ENCODE peak calls at places on chromosome 9, in seven cellular contexts. M is neuronal stem cell; J is spleen; L is thoracic aorta; D is CD4-positive, alpha-beta memory T cell; U is AG04450; K is uterus. Q is an unnamed sample.

GRCh38 chr9:127903557-127904475 is 4.4 kb upstream of the ST6GALNAC6 start:
- DNase-seq in M (no peak), J (peak; percentile 95), L (no peak), D (peak; percentile 56), U (no peak), K (no peak), Q (no peak)

GRCh38 chr9:91659529-91660294 is 236.1 kb upstream of the NFIL3 start:
- DNase-seq in M (peak; percentile 21), J (no peak), L (no peak), D (no peak), U (peak; percentile 20), K (no peak), Q (no peak)

GRCh38 chr9:71765693-71766092 is 2.6 kb downstream of the CEMIP2 start:
- DNase-seq in M (no peak), J (no peak), L (no peak), D (no peak), U (no peak), K (no peak), Q (no peak)

GRCh38 chr9:93258818-93259489 is 75.0 kb downstream of the WNK2 start:
- DNase-seq in M (no peak), J (peak; percentile 67), L (no peak), D (no peak), U (no peak), K (peak; percentile 6), Q (no peak)

GRCh38 chr9:117800389-117800788 is 96.2 kb downstream of the TLR4 start:
- DNase-seq in M (no peak), J (no peak), L (no peak), D (no peak), U (no peak), K (no peak), Q (no peak)

GRCh38 chr9:123438321-123438720 is 82.3 kb downstream of the CRB2 start:
- DNase-seq in M (peak; percentile 33), J (peak; percentile 28), L (no peak), D (no peak), U (no peak), K (no peak), Q (no peak)

GRCh38 chr9:115254781-115255180 is 136.8 kb upstream of the TNC start:
- DNase-seq in M (no peak), J (no peak), L (no peak), D (no peak), U (no peak), K (no peak), Q (no peak)

GRCh38 chr9:755454-756381 is 85.8 kb upstream of the DMRT1 start:
- DNase-seq in M (no peak), J (no peak), L (no peak), D (no peak), U (peak; percentile 48), K (no peak), Q (no peak)

GRCh38 chr9:29001006-29001405 is 1427.7 kb upstream of the C9orf72 start:
- DNase-seq in M (no peak), J (no peak), L (no peak), D (no peak), U (no peak), K (no peak), Q (no peak)

GRCh38 chr9:19939890-19940289 is 151.1 kb upstream of the SLC24A2 start:
- DNase-seq in M (no peak), J (no peak), L (no peak), D (no peak), U (no peak), K (no peak), Q (no peak)

GRCh38 chr9:136376457-136376856 is 3.0 kb upstream of the CARD9 start:
- DNase-seq in M (no peak), J (no peak), L (no peak), D (no peak), U (no peak), K (no peak), Q (no peak)

GRCh38 chr9:93013856-93014582 is 44.5 kb upstream of the SUSD3 start:
- DNase-seq in M (no peak), J (no peak), L (no peak), D (no peak), U (no peak), K (no peak), Q (no peak)

GRCh38 chr9:37617837-37618236 is 25.4 kb upstream of the TOMM5 start:
- DNase-seq in M (peak; percentile 74), J (no peak), L (no peak), D (no peak), U (no peak), K (no peak), Q (no peak)

GRCh38 chr9:95626341-95626740 is 109.6 kb upstream of the PTCH1 start:
- DNase-seq in M (no peak), J (no peak), L (no peak), D (no peak), U (no peak), K (no peak), Q (no peak)

GRCh38 chr9:116234091-116234490 is 80.5 kb downstream of the PAPPA start:
- DNase-seq in M (no peak), J (no peak), L (no peak), D (no peak), U (peak; percentile 92), K (peak; percentile 26), Q (no peak)

GRCh38 chr9:16100596-16101091 is 547.8 kb downstream of the CCDC171 start:
- DNase-seq in M (no peak), J (no peak), L (no peak), D (no peak), U (no peak), K (peak; percentile 83), Q (peak; percentile 22)

GRCh38 chr9:104906441-104907277 is 21.3 kb downstream of the ABCA1 start:
- DNase-seq in M (no peak), J (no peak), L (peak; percentile 57), D (no peak), U (no peak), K (peak; percentile 33), Q (peak; percentile 63)

GRCh38 chr9:7534211-7534935 is 265.2 kb downstream of the DMAC1 start:
- DNase-seq in M (no peak), J (no peak), L (no peak), D (no peak), U (no peak), K (no peak), Q (no peak)

GRCh38 chr9:93184439-93185221 is 691 bp downstream of the WNK2 start:
- DNase-seq in M (peak; percentile 23), J (no peak), L (no peak), D (peak; percentile 8), U (no peak), K (no peak), Q (no peak)

GRCh38 chr9:6645153-6646027 is at the start of gene GLDC:
- DNase-seq in M (peak; percentile 87), J (peak; percentile 79), L (no peak), D (peak; percentile 44), U (no peak), K (peak; percentile 17), Q (peak; percentile 69)

GRCh38 chr9:32424616-32425015 is 40.2 kb downstream of the ACO1 start:
- DNase-seq in M (no peak), J (no peak), L (no peak), D (no peak), U (no peak), K (no peak), Q (no peak)

GRCh38 chr9:137306546-137307254 is 4.6 kb upstream of the NRARP start:
- DNase-seq in M (no peak), J (peak; percentile 77), L (no peak), D (no peak), U (no peak), K (peak; percentile 19), Q (no peak)

GRCh38 chr9:79115176-79115575 is 456.6 kb upstream of the TLE4 start:
- DNase-seq in M (no peak), J (no peak), L (no peak), D (no peak), U (no peak), K (no peak), Q (no peak)

GRCh38 chr9:83185517-83186192 is 122.7 kb upstream of the RASEF start:
- DNase-seq in M (no peak), J (no peak), L (no peak), D (no peak), U (no peak), K (no peak), Q (no peak)

GRCh38 chr9:117412841-117413240 is 2.0 kb downstream of the ASTN2 start:
- DNase-seq in M (no peak), J (no peak), L (no peak), D (no peak), U (no peak), K (no peak), Q (no peak)

GRCh38 chr9:124780060-124780756 is 3.3 kb downstream of the OLFML2A start:
- DNase-seq in M (no peak), J (peak; percentile 68), L (no peak), D (no peak), U (no peak), K (peak; percentile 51), Q (peak; percentile 23)
- H3K27me3 ChIP-seq in M (peaks cover 33% of the 10 kb centered on the region), J (peaks cover 24% of the 10 kb centered on the region), L (peaks cover 12% of the 10 kb centered on the region), D (peaks cover 14% of the 10 kb centered on the region), U (no peaks in the 10 kb centered on the region), K (no peaks in the 10 kb centered on the region), Q (no peaks in the 10 kb centered on the region)

GRCh38 chr9:100573655-100574260 is 4.1 kb upstream of the CAVIN4 start:
- DNase-seq in M (no peak), J (no peak), L (no peak), D (no peak), U (no peak), K (no peak), Q (no peak)
- H3K27me3 ChIP-seq in M (no peaks in the 10 kb centered on the region), J (no peaks in the 10 kb centered on the region), L (no peaks in the 10 kb centered on the region), D (no peaks in the 10 kb centered on the region), U (no peaks in the 10 kb centered on the region), K (no peaks in the 10 kb centered on the region), Q (no peaks in the 10 kb centered on the region)

GRCh38 chr9:135299651-135300345 is 179.8 kb upstream of the PPP1R26 start:
- DNase-seq in M (no peak), J (peak; percentile 45), L (no peak), D (no peak), U (no peak), K (no peak), Q (no peak)
- H3K27me3 ChIP-seq in M (peaks cover 59% of the 10 kb centered on the region), J (peaks cover 48% of the 10 kb centered on the region), L (no peaks in the 10 kb centered on the region), D (no peaks in the 10 kb centered on the region), U (no peaks in the 10 kb centered on the region), K (no peaks in the 10 kb centered on the region), Q (peaks cover 46% of the 10 kb centered on the region)

GRCh38 chr9:34958411-34958982 is 412 bp downstream of the PHF24 start:
- DNase-seq in M (no peak), J (no peak), L (no peak), D (no peak), U (no peak), K (no peak), Q (no peak)

GRCh38 chr9:34961574-34962480 is 3.7 kb downstream of the PHF24 start:
- DNase-seq in M (no peak), J (no peak), L (no peak), D (no peak), U (peak; percentile 32), K (no peak), Q (no peak)

GRCh38 chr9:34962530-34962929 is 4.4 kb downstream of the PHF24 start:
- DNase-seq in M (no peak), J (no peak), L (no peak), D (no peak), U (no peak), K (no peak), Q (no peak)

GRCh38 chr9:34963577-34963976 is 5.5 kb downstream of the PHF24 start:
- DNase-seq in M (no peak), J (no peak), L (no peak), D (no peak), U (no peak), K (no peak), Q (no peak)

DNA sequence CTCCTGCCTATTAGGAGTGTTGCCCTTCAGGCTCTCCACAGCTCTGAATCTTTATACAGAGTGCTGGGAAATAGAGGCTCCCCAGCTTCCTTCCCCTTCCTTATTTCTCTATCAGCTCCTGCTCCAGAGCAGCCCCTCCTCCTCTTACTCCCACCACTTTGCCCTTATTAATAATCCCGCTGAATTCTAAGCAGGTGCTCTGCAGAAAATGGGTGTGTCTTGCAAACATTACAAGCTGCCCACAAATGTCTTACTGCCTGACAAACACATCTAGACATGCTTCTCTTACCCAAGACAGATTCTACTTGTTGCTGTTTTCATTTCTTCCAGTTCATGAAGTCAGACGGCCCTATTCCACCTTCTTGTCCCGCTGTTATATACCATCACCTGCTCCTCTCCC is 6.4 kb downstream of the PHF24 start:
- DNase-seq in M (no peak), J (no peak), L (no peak), D (no peak), U (no peak), K (no peak), Q (no peak)
- H3K27me3 ChIP-seq in M (peaks cover 61% of the 10 kb centered on the region), J (peaks cover 15% of the 10 kb centered on the region), L (no peaks in the 10 kb centered on the region), D (peaks cover 19% of the 10 kb centered on the region), U (peaks cover 63% of the 10 kb centered on the region), K (no peaks in the 10 kb centered on the region), Q (peaks cover 26% of the 10 kb centered on the region)